ENCODE peak calls at places on chromosomes 1 and 21, in four cellular contexts. One of them, this sample, is unnamed.

GRCh38 chr1:3663999-3664699 is 11.8 kb downstream of the TP73 start:
- DNase-seq in RWPE1: no peak
- DNase-seq in ascending aorta: no peak
- DNase-seq in nephron progenitor cell: no peak
- DNase-seq in this sample: no peak

GRCh38 chr1:195709821-195710220 is 898.4 kb downstream of the KCNT2 start:
- DNase-seq in RWPE1: no peak
- DNase-seq in ascending aorta: no peak
- DNase-seq in nephron progenitor cell: no peak
- DNase-seq in this sample: no peak

GRCh38 chr1:179310721-179311120 is 17.1 kb downstream of the SOAT1 start:
- DNase-seq in nephron progenitor cell: no peak
- DNase-seq in ascending aorta: no peak
- DNase-seq in RWPE1: peak
- DNase-seq in this sample: peak

GRCh38 chr1:162736184-162736583 is 54.3 kb upstream of the HSD17B7 start:
- DNase-seq in RWPE1: no peak
- DNase-seq in nephron progenitor cell: no peak
- DNase-seq in ascending aorta: no peak
- DNase-seq in this sample: no peak

GRCh38 chr1:48889088-48889487 is 112.4 kb upstream of the BEND5 start:
- DNase-seq in ascending aorta: no peak
- DNase-seq in nephron progenitor cell: no peak
- DNase-seq in RWPE1: no peak
- DNase-seq in this sample: no peak

GRCh38 chr1:223133824-223134435 is 9.1 kb downstream of the TLR5 start:
- DNase-seq in ascending aorta: no peak
- DNase-seq in nephron progenitor cell: peak
- DNase-seq in RWPE1: peak
- DNase-seq in this sample: peak

GRCh38 chr1:167447521-167448136 is 70.7 kb downstream of the CD247 start:
- DNase-seq in nephron progenitor cell: no peak
- DNase-seq in RWPE1: no peak
- DNase-seq in ascending aorta: peak
- DNase-seq in this sample: peak

GRCh38 chr1:178745260-178745659 is 20.2 kb downstream of the RALGPS2 start:
- DNase-seq in RWPE1: no peak
- DNase-seq in ascending aorta: no peak
- DNase-seq in nephron progenitor cell: no peak
- DNase-seq in this sample: no peak

GRCh38 chr1:192580351-192580962 is 4.9 kb downstream of the RGS1 start:
- DNase-seq in ascending aorta: no peak
- DNase-seq in nephron progenitor cell: no peak
- DNase-seq in RWPE1: peak
- DNase-seq in this sample: peak

GRCh38 chr21:41025057-41025390 is 142.9 kb upstream of the BACE2 start:
- DNase-seq in ascending aorta: no peak
- DNase-seq in nephron progenitor cell: no peak
- DNase-seq in RWPE1: no peak
- DNase-seq in this sample: no peak

GRCh38 chr1:53512807-53513755 is 53.9 kb downstream of the DMRTB1 start:
- DNase-seq in ascending aorta: no peak
- DNase-seq in RWPE1: no peak
- DNase-seq in nephron progenitor cell: no peak
- DNase-seq in this sample: peak

GRCh38 chr1:92817137-92817697 is 14.6 kb upstream of the RPL5 start:
- DNase-seq in ascending aorta: no peak
- DNase-seq in nephron progenitor cell: no peak
- DNase-seq in RWPE1: no peak
- DNase-seq in this sample: no peak

GRCh38 chr1:175824079-175824478 is 80.7 kb upstream of the TNR start:
- DNase-seq in ascending aorta: no peak
- DNase-seq in RWPE1: no peak
- DNase-seq in nephron progenitor cell: peak
- DNase-seq in this sample: no peak
- TF ChIP-seq CTCF in ascending aorta: no peak
- TF ChIP-seq CTCF in RWPE1: no peak
- TF ChIP-seq CTCF in nephron progenitor cell: no peak
- TF ChIP-seq CTCF in this sample: no peak

DNA sequence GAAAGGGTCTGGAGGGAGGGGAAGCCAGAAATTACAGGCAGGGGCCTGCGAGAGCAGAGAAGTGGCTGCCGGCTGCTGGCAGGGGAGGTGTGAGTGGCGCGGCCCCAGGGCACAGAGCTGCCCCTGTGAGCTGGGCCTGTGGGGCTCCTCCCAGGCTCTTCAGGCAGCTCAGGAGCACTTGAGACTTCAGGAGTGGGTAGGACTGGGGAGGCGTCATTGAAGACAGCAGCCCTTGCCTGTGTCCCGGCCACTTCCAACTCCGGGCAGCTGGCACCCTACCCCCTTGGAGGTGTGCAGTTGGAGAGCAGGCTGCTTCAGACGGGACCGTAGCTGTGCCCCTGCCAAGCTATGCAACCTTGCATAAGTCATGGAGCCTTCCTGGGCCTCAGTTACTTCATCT is 87.5 kb upstream of the ACTL8 start:
- DNase-seq in nephron progenitor cell: no peak
- DNase-seq in RWPE1: no peak
- DNase-seq in ascending aorta: no peak
- DNase-seq in this sample: no peak
- TF ChIP-seq CTCF in nephron progenitor cell: no peak
- TF ChIP-seq CTCF in RWPE1: no peak
- TF ChIP-seq CTCF in ascending aorta: no peak
- TF ChIP-seq CTCF in this sample: no peak

GRCh38 chr21:44038063-44038462 is 26.0 kb downstream of the TRAPPC10 start:
- DNase-seq in RWPE1: no peak
- DNase-seq in nephron progenitor cell: no peak
- DNase-seq in ascending aorta: no peak
- DNase-seq in this sample: no peak

GRCh38 chr21:44039828-44040227 is 27.7 kb downstream of the TRAPPC10 start:
- DNase-seq in ascending aorta: no peak
- DNase-seq in RWPE1: no peak
- DNase-seq in nephron progenitor cell: no peak
- DNase-seq in this sample: no peak

GRCh38 chr21:44029460-44030087 is 17.5 kb downstream of the TRAPPC10 start:
- DNase-seq in nephron progenitor cell: no peak
- DNase-seq in RWPE1: no peak
- DNase-seq in ascending aorta: no peak
- DNase-seq in this sample: no peak

GRCh38 chr21:44035244-44035643 is 23.1 kb downstream of the TRAPPC10 start:
- DNase-seq in ascending aorta: no peak
- DNase-seq in nephron progenitor cell: no peak
- DNase-seq in RWPE1: no peak
- DNase-seq in this sample: no peak
- TF ChIP-seq CTCF in ascending aorta: no peak
- TF ChIP-seq CTCF in nephron progenitor cell: no peak
- TF ChIP-seq CTCF in RWPE1: no peak
- TF ChIP-seq CTCF in this sample: no peak

GRCh38 chr1:187417524-187417923 is 588.8 kb downstream of the PLA2G4A start:
- DNase-seq in ascending aorta: no peak
- DNase-seq in RWPE1: no peak
- DNase-seq in nephron progenitor cell: no peak
- DNase-seq in this sample: no peak

GRCh38 chr1:187411118-187411517 is 582.4 kb downstream of the PLA2G4A start:
- DNase-seq in ascending aorta: no peak
- DNase-seq in nephron progenitor cell: no peak
- DNase-seq in RWPE1: no peak
- DNase-seq in this sample: no peak

GRCh38 chr1:187415065-187415464 is 586.3 kb downstream of the PLA2G4A start:
- DNase-seq in nephron progenitor cell: no peak
- DNase-seq in RWPE1: no peak
- DNase-seq in ascending aorta: no peak
- DNase-seq in this sample: no peak

GRCh38 chr1:187409341-187409740 is 580.6 kb downstream of the PLA2G4A start:
- DNase-seq in nephron progenitor cell: no peak
- DNase-seq in RWPE1: no peak
- DNase-seq in ascending aorta: no peak
- DNase-seq in this sample: no peak

GRCh38 chr1:187413770-187414169 is 585.0 kb downstream of the PLA2G4A start:
- DNase-seq in ascending aorta: no peak
- DNase-seq in nephron progenitor cell: no peak
- DNase-seq in RWPE1: peak
- DNase-seq in this sample: peak
- TF ChIP-seq CTCF in ascending aorta: no peak
- TF ChIP-seq CTCF in nephron progenitor cell: no peak
- TF ChIP-seq CTCF in RWPE1: no peak
- TF ChIP-seq CTCF in this sample: no peak

DNA sequence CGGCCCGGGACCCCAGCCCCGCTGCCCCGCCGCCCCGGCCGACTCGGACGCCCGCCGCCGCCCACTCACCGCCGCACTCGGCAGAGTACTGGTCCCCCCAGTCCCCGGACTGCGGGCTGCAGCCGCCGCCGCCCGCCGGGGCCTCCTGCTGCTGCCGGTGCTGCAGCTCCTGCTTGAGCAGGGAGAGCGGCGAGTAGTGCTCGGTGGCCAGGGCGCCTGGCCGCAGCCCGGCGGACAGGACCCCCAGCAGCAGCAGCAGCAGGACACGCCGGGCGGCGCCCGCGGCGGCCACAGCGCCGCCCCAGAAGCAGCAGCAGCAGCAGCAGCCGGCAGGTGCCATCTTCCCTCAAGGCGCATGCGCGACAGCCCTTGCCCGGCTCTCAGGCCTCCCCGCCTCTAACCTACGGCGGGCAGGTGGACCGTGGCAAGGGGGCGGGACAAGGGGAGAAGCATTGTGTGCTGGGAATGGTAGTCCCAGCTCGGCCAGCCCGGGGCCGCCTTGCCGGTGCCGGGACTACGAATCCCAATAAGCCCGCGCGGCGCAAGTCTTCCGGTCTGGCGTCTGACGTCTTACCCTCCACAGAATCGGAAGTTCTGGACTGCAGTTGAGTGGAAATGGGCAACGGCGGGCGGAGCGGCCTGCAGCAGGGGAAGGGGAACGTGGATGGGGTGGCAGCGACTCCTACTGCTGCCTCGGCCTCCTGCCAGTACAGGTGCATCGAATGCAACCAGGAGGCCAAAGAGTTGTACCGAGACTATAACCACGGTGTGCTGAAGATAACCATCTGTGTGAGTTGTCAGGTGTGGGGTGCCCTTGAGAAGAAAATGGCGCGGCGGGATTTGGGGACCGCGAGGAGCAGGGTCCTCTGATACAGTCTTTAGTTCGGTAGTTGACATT is at the start of the genes ARV1 and TTC13:
- DNase-seq in RWPE1: peak
- DNase-seq in nephron progenitor cell: peak
- DNase-seq in ascending aorta: peak
- DNase-seq in this sample: peak
- TF ChIP-seq CTCF in RWPE1: peak
- TF ChIP-seq CTCF in nephron progenitor cell: no peak
- TF ChIP-seq CTCF in ascending aorta: peak
- TF ChIP-seq CTCF in this sample: no peak

GRCh38 chr1:202565890-202566289 is 144.4 kb downstream of the SYT2 start:
- DNase-seq in ascending aorta: no peak
- DNase-seq in RWPE1: no peak
- DNase-seq in nephron progenitor cell: no peak
- DNase-seq in this sample: no peak
- TF ChIP-seq CTCF in ascending aorta: no peak
- TF ChIP-seq CTCF in RWPE1: no peak
- TF ChIP-seq CTCF in nephron progenitor cell: no peak
- TF ChIP-seq CTCF in this sample: no peak

This sample was measured in cardiac fibroblast.